ENCODE peak calls at places on chromosomes 6 and 20, in nine cellular contexts. V, G, Q, W, N, C, K, D and L are unnamed samples.

GRCh38 chr6:105192707-105193465 is 13.1 kb upstream of the POPDC3 start:
- DNase-seq in D (no peak), Q (no peak), K (no peak), C (no peak), V (peak), G (no peak), W (no peak), N (no peak), L (no peak)

GRCh38 chr6:6007311-6008113 is 787 bp upstream of the NRN1 start:
- DNase-seq in C (no peak), N (peak), V (peak), G (no peak), D (peak), Q (no peak), K (no peak), W (no peak), L (no peak)

GRCh38 chr6:47424436-47424836 is 53.2 kb upstream of the CD2AP start:
- DNase-seq in Q (no peak), G (no peak), V (no peak), K (no peak), N (no peak), D (no peak), W (no peak), C (no peak), L (no peak)

GRCh38 chr6:12751694-12752304 is 35.2 kb downstream of the PHACTR1 start:
- DNase-seq in Q (no peak), K (peak), N (no peak), D (no peak), C (no peak), G (no peak), V (peak), W (no peak), L (no peak)

GRCh38 chr6:137094411-137095008 is 49.7 kb upstream of the IL20RA start:
- DNase-seq in G (no peak), D (no peak), K (peak), C (peak), V (peak), N (no peak), W (peak), Q (no peak), L (peak)

GRCh38 chr20:57092900-57093238 is 173.6 kb downstream of the BMP7 start:
- DNase-seq in Q (no peak), N (no peak), V (no peak), K (no peak), G (no peak), D (no peak), W (no peak), C (no peak), L (no peak)

GRCh38 chr6:142193621-142194020 is 46.6 kb downstream of the VTA1 start:
- DNase-seq in N (no peak), K (no peak), Q (no peak), D (no peak), C (no peak), W (no peak), V (no peak), G (no peak), L (no peak)

GRCh38 chr6:6697620-6698019 is 109.1 kb downstream of the LY86 start:
- DNase-seq in Q (no peak), N (no peak), V (peak), D (no peak), C (no peak), G (no peak), K (no peak), W (no peak), L (no peak)

GRCh38 chr6:28856617-28857000 is 67.2 kb downstream of the TRIM27 start:
- DNase-seq in N (no peak), W (no peak), Q (no peak), G (no peak), D (no peak), K (no peak), C (no peak), V (no peak), L (no peak)

GRCh38 chr20:48335421-48336090 is 492.2 kb downstream of the PREX1 start:
- DNase-seq in W (no peak), G (no peak), N (no peak), D (no peak), C (no peak), V (no peak), Q (no peak), K (no peak), L (no peak)

GRCh38 chr6:155530219-155530834 is 74.7 kb upstream of the NOX3 start:
- DNase-seq in W (no peak), N (no peak), G (no peak), Q (no peak), C (no peak), V (peak), D (no peak), K (peak), L (no peak)

GRCh38 chr20:61025536-61025935 is 226.5 kb upstream of the CDH4 start:
- DNase-seq in D (no peak), C (no peak), V (no peak), N (no peak), G (no peak), K (no peak), Q (no peak), W (no peak), L (no peak)

GRCh38 chr20:46811328-46812084 is 83.1 kb upstream of the EYA2 start:
- DNase-seq in V (no peak), Q (no peak), W (no peak), D (no peak), N (no peak), C (no peak), K (no peak), G (no peak), L (no peak)

DNA sequence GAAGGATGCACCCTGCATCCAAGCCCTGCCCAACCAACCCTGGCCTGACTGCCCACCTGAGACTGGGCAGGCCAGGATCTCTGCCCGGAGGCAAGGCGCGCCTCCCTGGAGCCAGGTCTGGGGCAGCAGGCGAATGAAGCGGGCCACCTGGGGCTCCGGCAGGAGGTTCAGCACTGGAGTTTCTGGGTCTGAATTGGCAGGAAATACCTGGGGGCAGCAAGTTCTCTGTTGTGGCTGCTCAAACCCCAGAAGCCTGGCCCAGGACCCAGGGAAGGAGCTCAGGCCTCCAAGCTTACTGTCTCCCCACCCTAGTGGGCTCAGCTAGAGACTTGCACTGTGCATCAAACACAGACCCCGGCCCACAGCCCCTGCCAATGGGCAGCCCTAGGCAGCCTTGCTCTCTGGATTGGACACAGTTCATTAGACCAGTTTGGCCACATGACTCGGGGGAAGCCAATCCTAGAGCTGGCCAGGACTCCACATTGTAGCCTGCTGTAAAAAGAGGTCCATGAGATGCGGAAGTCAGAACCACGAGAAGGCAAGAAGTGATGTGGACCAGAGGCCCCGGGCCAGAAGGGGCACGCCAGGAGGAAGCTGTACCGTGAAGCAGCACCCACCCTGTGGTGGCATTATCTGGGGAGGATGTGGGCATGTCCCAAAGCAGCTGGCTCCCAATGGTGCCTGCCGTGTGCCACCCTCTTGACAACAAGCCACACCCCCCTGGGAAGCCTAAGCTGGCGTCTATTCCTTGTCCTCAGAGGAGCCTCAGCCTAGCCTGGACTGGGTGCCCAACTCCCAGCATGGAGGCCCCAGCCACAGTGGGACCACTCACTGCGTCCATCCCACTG is 3.1 kb downstream of the CPXM1 start:
- DNase-seq in W (no peak), Q (no peak), N (no peak), C (no peak), K (no peak), D (no peak), V (no peak), G (no peak), L (no peak)
- H3K4me3 ChIP-seq in W (no peak), Q (no peak), N (no peak), C (no peak), K (no peak), D (no peak), V (no peak), G (no peak), L (no peak)

GRCh38 chr6:30127238-30128093 is 8.5 kb upstream of the TRIM40 start:
- DNase-seq in N (no peak), W (no peak), V (no peak), Q (no peak), G (no peak), D (no peak), C (no peak), K (no peak), L (no peak)

GRCh38 chr6:30129270-30129669 is 6.7 kb upstream of the TRIM40 start:
- DNase-seq in K (no peak), Q (no peak), C (no peak), G (no peak), W (no peak), N (no peak), D (no peak), V (no peak), L (no peak)

GRCh38 chr6:30129818-30130679 is 5.9 kb upstream of the TRIM40 start:
- DNase-seq in G (no peak), K (no peak), W (no peak), Q (no peak), D (no peak), N (no peak), C (no peak), V (no peak), L (no peak)

GRCh38 chr6:30131947-30132497 is 3.9 kb upstream of the TRIM40 start:
- DNase-seq in K (no peak), V (no peak), W (no peak), C (no peak), N (no peak), D (no peak), G (no peak), Q (no peak), L (no peak)

DNA sequence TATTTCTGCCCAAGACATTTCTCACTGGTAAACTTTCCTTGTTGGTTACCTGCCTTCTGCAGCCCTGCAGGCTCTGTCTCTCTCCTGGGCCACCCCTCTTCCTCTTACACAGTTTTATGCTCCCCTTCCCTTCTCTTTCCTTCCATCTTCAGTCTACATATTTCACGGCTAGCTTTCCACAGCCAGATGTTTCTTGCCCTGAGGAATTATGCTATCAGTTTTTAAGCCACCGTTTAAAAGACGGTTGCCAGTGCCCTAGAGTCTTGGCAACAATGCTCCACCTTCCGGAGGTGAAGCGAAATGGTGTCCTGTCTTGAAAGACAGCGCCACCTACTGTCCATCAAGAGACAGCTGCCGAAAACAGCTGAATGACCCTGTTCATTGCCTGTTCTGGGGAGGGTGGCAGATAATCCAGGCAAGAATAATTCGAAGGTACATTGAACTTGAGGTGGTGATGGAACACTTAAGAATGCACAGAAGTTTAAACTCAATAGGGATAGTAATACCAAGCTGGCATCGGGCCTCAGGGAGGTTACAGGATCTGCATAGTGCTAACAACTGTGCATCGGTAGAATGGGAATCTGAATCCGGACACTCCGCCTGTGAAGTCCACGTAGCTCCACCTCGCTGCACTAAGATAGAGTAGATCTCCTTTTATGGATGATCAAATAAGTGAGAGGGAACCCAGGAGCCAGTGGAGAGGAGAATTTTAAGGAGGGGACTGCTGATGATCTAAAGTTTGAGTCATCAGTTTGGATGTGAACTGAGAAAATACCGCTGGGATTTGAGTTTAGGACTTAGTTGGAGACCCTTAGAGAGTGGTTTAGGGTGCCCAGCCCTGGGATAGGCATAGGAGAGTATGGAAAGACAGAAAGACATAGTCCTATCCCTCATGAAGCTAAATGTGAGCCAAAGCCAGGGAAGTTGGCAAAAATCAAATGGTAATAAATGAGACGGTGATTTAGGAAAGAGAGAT is 4.8 kb upstream of the TRIM40 start:
- DNase-seq in N (no peak), Q (no peak), V (peak), D (peak), W (peak), G (peak), C (peak), K (peak), L (peak)
- TF ChIP-seq CTCF in N (peak), Q (peak), V (peak), D (peak), W (peak), G (peak), C (peak), K (peak), L (peak)

GRCh38 chr20:31608256-31608980 is 3.3 kb downstream of the ID1 start:
- DNase-seq in K (no peak), C (peak), Q (peak), G (peak), N (peak), D (peak), V (peak), W (peak), L (no peak)
- H3K4me3 ChIP-seq in K (peak), C (peak), Q (peak), G (peak), N (peak), D (no peak), V (peak), W (peak), L (peak)

DNA sequence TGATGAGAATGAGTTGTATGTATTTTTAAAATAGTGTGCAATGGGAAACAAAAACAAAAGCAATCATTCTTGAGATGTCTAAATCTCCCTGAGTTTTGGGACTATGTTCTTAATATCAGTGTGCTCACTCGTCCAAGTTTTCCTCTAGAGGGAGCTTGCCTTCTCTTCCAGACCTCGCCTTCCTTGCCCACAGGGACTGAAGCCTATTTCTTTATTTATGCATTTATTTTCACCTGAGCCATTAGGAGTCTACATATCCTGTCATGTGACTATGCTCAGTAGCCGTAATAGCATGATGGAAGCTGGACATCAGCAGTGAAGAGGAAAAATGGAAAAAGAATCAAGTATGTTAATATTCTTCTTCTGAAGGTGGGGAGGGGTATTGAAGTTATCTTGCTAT is 131.2 kb downstream of the SH3BGRL2 start:
- DNase-seq in N (no peak), V (no peak), C (no peak), Q (no peak), K (no peak), D (no peak), G (no peak), W (no peak), L (no peak)
- TF ChIP-seq CTCF in N (no peak), V (peak), C (no peak), Q (no peak), K (peak), D (no peak), G (no peak), W (no peak), L (peak)

GRCh38 chr6:30206799-30207618 is 6.2 kb downstream of the TRIM26 start:
- DNase-seq in Q (no peak), V (peak), G (peak), K (peak), D (no peak), W (peak), N (no peak), C (peak), L (no peak)
- H3K4me3 ChIP-seq in Q (no peak), V (no peak), G (peak), K (peak), D (no peak), W (no peak), N (no peak), C (no peak), L (no peak)

GRCh38 chr6:52672422-52673025 is 1.6 kb downstream of the TMEM14A start:
- DNase-seq in C (no peak), G (no peak), W (no peak), K (no peak), V (no peak), N (no peak), Q (no peak), D (no peak), L (no peak)

GRCh38 chr6:52670502-52671409 is at the start of gene TMEM14A:
- DNase-seq in G (peak), C (peak), V (peak), Q (peak), W (peak), K (peak), D (peak), N (peak), L (peak)

DNA sequence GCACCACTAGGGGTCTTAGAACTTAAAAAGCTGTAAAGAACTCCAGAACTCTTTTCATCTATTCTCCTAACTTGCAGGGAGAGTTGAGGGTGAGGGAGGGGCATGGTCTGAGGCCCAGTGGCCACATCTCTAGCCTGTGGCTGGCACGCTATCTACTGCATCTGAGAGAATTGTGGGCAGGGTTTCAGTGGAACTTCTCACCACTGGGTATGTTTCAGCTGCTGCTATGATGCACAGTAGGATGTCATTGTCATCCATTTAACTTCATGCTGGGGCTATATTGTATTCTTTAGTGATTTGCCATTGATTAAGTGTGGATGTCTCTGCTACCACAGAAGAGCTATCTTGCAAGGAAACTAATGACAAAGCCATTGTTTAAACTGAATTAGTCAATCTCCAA is 4.5 kb downstream of the TMEM14A start:
- DNase-seq in W (no peak), C (no peak), V (no peak), D (no peak), Q (no peak), K (no peak), G (no peak), N (no peak), L (no peak)
- TF ChIP-seq CTCF in W (no peak), C (no peak), V (no peak), D (no peak), Q (no peak), K (no peak), G (no peak), N (no peak), L (no peak)

GRCh38 chr6:134171517-134171916 is 119.1 kb upstream of the SLC2A12 start:
- DNase-seq in V (peak), D (no peak), Q (no peak), G (no peak), N (no peak), K (no peak), W (no peak), C (no peak), L (no peak)

GRCh38 chr6:134174790-134175531 is 122.5 kb upstream of the SLC2A12 start:
- DNase-seq in K (peak), C (peak), Q (peak), D (peak), N (peak), W (peak), G (peak), V (peak), L (peak)

GRCh38 chr6:134172020-134172766 is 119.8 kb upstream of the SLC2A12 start:
- DNase-seq in Q (no peak), G (no peak), V (peak), N (no peak), W (no peak), D (no peak), C (no peak), K (no peak), L (no peak)

GRCh38 chr6:134173936-134174789 is 121.7 kb upstream of the SLC2A12 start:
- DNase-seq in V (peak), D (peak), C (peak), G (peak), N (peak), Q (no peak), W (peak), K (peak), L (peak)

GRCh38 chr6:134173007-134173690 is 120.7 kb upstream of the SLC2A12 start:
- DNase-seq in Q (no peak), N (no peak), D (no peak), G (no peak), V (peak), C (no peak), K (no peak), W (no peak), L (no peak)
- H3K4me3 ChIP-seq in Q (peak), N (peak), D (peak), G (peak), V (peak), C (peak), K (peak), W (peak), L (peak)